ENCODE peak calls at places on chromosomes 13 and 19, in ten cellular contexts. F is B cell, A is glutamatergic neuron, M is left colon, R is tibial artery, P is C1 segment of cervical spinal cord, J is heart right ventricle, H is caudate nucleus, L is left ventricle myocardium inferior, N is pons. C is an unnamed sample.

GRCh38 chr13:113591750-113592149 is 7.2 kb downstream of the TFDP1 start:
- DNase-seq in F (no peak), A (no peak), M (no peak), R (peak), P (no peak), J (no peak), H (no peak), L (no peak), N (no peak), C (no peak)

GRCh38 chr19:35666251-35666913 is at the start of gene UPK1A:
- DNase-seq in F (no peak), A (no peak), M (no peak), R (no peak), P (no peak), J (no peak), H (no peak), L (no peak), N (no peak), C (no peak)

GRCh38 chr19:5623397-5624153 is 692 bp downstream of the SAFB start:
- DNase-seq in F (no peak), A (peak), M (peak), R (no peak), P (no peak), J (peak), H (no peak), L (no peak), N (no peak), C (no peak)

GRCh38 chr13:32734511-32734910 is 148.3 kb downstream of the PDS5B start:
- DNase-seq in F (no peak), A (no peak), M (no peak), R (no peak), P (no peak), J (no peak), H (no peak), L (no peak), N (no peak), C (peak)

GRCh38 chr19:8611890-8612806 is 1.6 kb upstream of the ADAMTS10 start:
- DNase-seq in F (no peak), A (no peak), M (peak), R (peak), P (no peak), J (peak), H (no peak), L (peak), N (no peak), C (peak)

GRCh38 chr19:50837300-50837699 is 3.9 kb upstream of the KLK15 start:
- DNase-seq in F (peak), A (no peak), M (peak), R (no peak), P (no peak), J (no peak), H (no peak), L (no peak), N (no peak), C (peak)

GRCh38 chr19:38975214-38975860 is at the start of gene FBXO17:
- DNase-seq in F (no peak), A (peak), M (peak), R (peak), P (no peak), J (peak), H (no peak), L (peak), N (no peak), C (no peak)

GRCh38 chr13:40236566-40237168 is 429.8 kb downstream of the FOXO1 start:
- DNase-seq in F (no peak), A (no peak), M (no peak), R (peak), P (no peak), J (peak), H (no peak), L (peak), N (no peak), C (no peak)

GRCh38 chr13:42109957-42110356 is 61.5 kb downstream of the DGKH start:
- DNase-seq in F (no peak), A (no peak), M (no peak), R (no peak), P (no peak), J (no peak), H (no peak), L (no peak), N (no peak), C (no peak)

GRCh38 chr13:31380728-31381127 is 181.0 kb downstream of the B3GLCT start:
- DNase-seq in F (no peak), A (no peak), M (no peak), R (no peak), P (no peak), J (no peak), H (no peak), L (no peak), N (no peak), C (no peak)

C was measured in DMS53.